ENCODE peak calls at places on chromosome 18, in nine cellular contexts. S is transverse colon, H is IMR-90, V is tibial nerve, Z is heart left ventricle, A is endothelial cell of umbilical vein, X is HepG2, J is sigmoid colon, I is breast epithelium. Q is an unnamed sample.

GRCh38 chr18:28175930-28176673 is 828 bp downstream of the CDH2 start:
- DNase-seq in A (peak; percentile 46), S (no peak), H (peak; percentile 27), V (no peak), I (no peak), Z (no peak), X (no peak), J (no peak), Q (peak; percentile 9)

GRCh38 chr18:80022613-80023012 is 11.6 kb upstream of the RBFA start:
- DNase-seq in X (no peak), A (peak; percentile 10), H (peak; percentile 24), Z (no peak), I (no peak), J (no peak), V (no peak), S (no peak), Q (no peak)

GRCh38 chr18:40935423-40935822 is 1019.6 kb upstream of the PIK3C3 start:
- DNase-seq in H (peak; percentile 15), Z (no peak), V (no peak), A (peak; percentile 42), X (peak; percentile 35), I (no peak), S (no peak), J (no peak), Q (no peak)

GRCh38 chr18:27656905-27657304 is 471.8 kb upstream of the CHST9 start:
- DNase-seq in I (no peak), J (no peak), V (no peak), A (no peak), X (no peak), Z (no peak), S (no peak), H (no peak), Q (no peak)

GRCh38 chr18:28109781-28110460 is 67.0 kb downstream of the CDH2 start:
- DNase-seq in A (no peak), I (no peak), H (no peak), J (no peak), S (no peak), Z (no peak), V (no peak), X (no peak), Q (no peak)

GRCh38 chr18:7002107-7002506 is 115.5 kb downstream of the LAMA1 start:
- DNase-seq in X (no peak), I (no peak), A (no peak), V (no peak), H (no peak), Z (no peak), J (no peak), S (no peak), Q (no peak)

GRCh38 chr18:78950386-78950785 is 29.2 kb upstream of the SALL3 start:
- DNase-seq in Z (no peak), V (no peak), S (no peak), X (no peak), J (no peak), A (no peak), I (no peak), H (no peak), Q (no peak)

GRCh38 chr18:58772161-58772560 is 92.5 kb upstream of the ZNF532 start:
- DNase-seq in A (no peak), X (no peak), V (no peak), H (no peak), S (no peak), I (no peak), Z (no peak), J (no peak), Q (no peak)

GRCh38 chr18:45059695-45060094 is 379.0 kb downstream of the SETBP1 start:
- DNase-seq in V (no peak), X (no peak), H (peak; percentile 88), I (no peak), A (peak; percentile 14), J (no peak), Z (no peak), S (no peak), Q (peak; percentile 4)

GRCh38 chr18:55351980-55352714 is 235.8 kb downstream of the TCF4 start:
- DNase-seq in Z (no peak), I (no peak), V (no peak), S (no peak), J (no peak), H (peak; percentile 16), X (no peak), A (no peak), Q (no peak)

GRCh38 chr18:79606621-79607331 is 72.8 kb upstream of the CTDP1 start:
- DNase-seq in X (no peak), A (no peak), H (no peak), Z (no peak), S (peak; percentile 3), I (no peak), V (no peak), J (peak; percentile 51), Q (no peak)

GRCh38 chr18:21448301-21448700 is 152.2 kb downstream of the ESCO1 start:
- DNase-seq in J (no peak), S (no peak), H (no peak), I (no peak), A (no peak), X (no peak), V (no peak), Z (no peak), Q (no peak)

GRCh38 chr18:43805646-43806194 is 528.4 kb upstream of the SYT4 start:
- DNase-seq in V (no peak), H (no peak), X (no peak), J (no peak), Z (no peak), S (no peak), A (no peak), I (no peak), Q (no peak)

GRCh38 chr18:58351776-58352175 is 277.1 kb downstream of the ALPK2 start:
- DNase-seq in A (no peak), H (no peak), X (no peak), Z (no peak), I (no peak), J (no peak), S (no peak), V (no peak), Q (no peak)

GRCh38 chr18:79616651-79617518 is 62.7 kb upstream of the CTDP1 start:
- DNase-seq in Z (peak; percentile 10), V (no peak), I (no peak), A (no peak), S (peak; percentile 3), X (no peak), H (peak; percentile 15), J (peak; percentile 67), Q (no peak)

GRCh38 chr18:58547864-58548263 is 81.0 kb downstream of the ALPK2 start:
- DNase-seq in J (no peak), A (no peak), H (no peak), S (no peak), I (no peak), X (no peak), V (no peak), Z (no peak), Q (no peak)

GRCh38 chr18:54089749-54090459 is 134.6 kb downstream of the MBD2 start:
- DNase-seq in S (no peak), V (no peak), H (no peak), J (no peak), A (no peak), Z (no peak), I (no peak), X (no peak), Q (no peak)

GRCh38 chr18:48330016-48330991 is 78.9 kb downstream of the ZBTB7C start:
- DNase-seq in Z (no peak), S (no peak), A (no peak), J (no peak), I (peak; percentile 52), H (peak; percentile 69), V (no peak), X (no peak), Q (peak; percentile 80)

GRCh38 chr18:5661179-5661578 is 117.4 kb upstream of the EPB41L3 start:
- DNase-seq in J (no peak), V (no peak), H (no peak), Z (no peak), S (no peak), A (no peak), I (no peak), X (no peak), Q (no peak)
- TF ChIP-seq POLR2A in J (no peak), V (no peak), H (no peak), Z (no peak), S (no peak), A (no peak), I (no peak), X (no peak), Q (no peak)

GRCh38 chr18:8639762-8640161 is 30.5 kb downstream of the RAB12 start:
- DNase-seq in I (no peak), X (no peak), H (no peak), V (no peak), J (no peak), A (no peak), Z (no peak), S (no peak), Q (no peak)
- TF ChIP-seq POLR2A in I (no peak), X (no peak), H (no peak), V (no peak), J (no peak), A (no peak), Z (no peak), S (no peak), Q (no peak)

DNA sequence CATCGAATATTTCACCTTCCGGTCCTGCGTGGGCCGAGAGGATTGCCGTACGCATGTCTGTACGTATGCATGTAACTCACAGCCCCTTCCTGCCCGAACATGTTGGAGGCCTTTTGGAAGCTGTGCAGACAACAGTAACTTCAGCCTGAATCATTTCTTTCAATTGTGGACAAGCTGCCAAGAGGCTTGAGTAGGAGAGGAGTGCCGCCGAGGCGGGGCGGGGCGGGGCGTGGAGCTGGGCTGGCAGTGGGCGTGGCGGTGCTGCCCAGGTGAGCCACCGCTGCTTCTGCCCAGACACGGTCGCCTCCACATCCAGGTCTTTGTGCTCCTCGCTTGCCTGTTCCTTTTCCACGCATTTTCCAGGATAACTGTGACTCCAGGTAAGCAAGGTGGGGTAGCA is at the start of gene SERPINB5:
- DNase-seq in X (no peak), H (no peak), I (peak; percentile 74), V (no peak), S (peak; percentile 90), J (no peak), A (no peak), Z (no peak), Q (no peak)
- TF ChIP-seq POLR2A in X (no peak), H (no peak), I (no peak), V (no peak), S (no peak), J (no peak), A (no peak), Z (no peak), Q (no peak)

GRCh38 chr18:46915800-46916550 is 1.3 kb downstream of the PIAS2 start:
- DNase-seq in J (no peak), S (no peak), H (peak; percentile 4), A (no peak), Z (no peak), I (no peak), X (no peak), V (no peak), Q (no peak)

GRCh38 chr18:46916551-46917107 is 678 bp downstream of the PIAS2 start:
- DNase-seq in S (no peak), A (peak; percentile 56), H (peak; percentile 36), V (peak; percentile 8), X (peak; percentile 17), J (no peak), I (no peak), Z (no peak), Q (peak; percentile 23)

GRCh38 chr18:46917808-46918600 is 602 bp downstream of the KATNAL2 start:
- DNase-seq in X (no peak), A (no peak), J (no peak), I (no peak), S (peak; percentile 32), V (peak; percentile 44), H (peak; percentile 37), Z (peak; percentile 28), Q (no peak)

GRCh38 chr18:46920067-46920466 is 2.7 kb downstream of the KATNAL2 start:
- DNase-seq in H (no peak), J (no peak), A (no peak), Z (no peak), V (no peak), S (no peak), I (no peak), X (no peak), Q (no peak)

GRCh38 chr18:46917108-46917807 is at the start of the genes KATNAL2 and PIAS2:
- DNase-seq in I (peak; percentile 44), V (peak; percentile 63), J (peak; percentile 87), H (peak; percentile 58), S (peak; percentile 83), X (peak; percentile 24), A (peak; percentile 85), Z (peak; percentile 79), Q (peak; percentile 54)
- TF ChIP-seq POLR2A in I (no peak), V (peak; percentile 64), J (peak; percentile 32), H (peak; percentile 79), S (peak; percentile 76), X (peak; percentile 47), A (peak; percentile 60), Z (peak; percentile 91), Q (peak; percentile 92)

Q was measured in H54.